ENCODE peak calls at places on chromosomes 7 and 10, in ten cellular contexts. One of them, this sample, is unnamed.

GRCh38 chr10:11861811-11862210 is 38.7 kb downstream of the PROSER2 start:
- DNase-seq in endothelial cell of umbilical vein: no peak
- DNase-seq in uterus: no peak
- DNase-seq in AG09319: no peak
- DNase-seq in CD14-positive monocyte: no peak
- DNase-seq in RWPE1: no peak
- DNase-seq in type B pancreatic cell: no peak
- DNase-seq in esophagus squamous epithelium: no peak
- DNase-seq in ovary: no peak
- DNase-seq in CD8-positive, alpha-beta T cell: no peak
- DNase-seq in this sample: no peak

GRCh38 chr10:1440897-1441296 is 296.4 kb downstream of the ADARB2 start:
- DNase-seq in type B pancreatic cell: no peak
- DNase-seq in RWPE1: no peak
- DNase-seq in ovary: no peak
- DNase-seq in CD8-positive, alpha-beta T cell: no peak
- DNase-seq in esophagus squamous epithelium: no peak
- DNase-seq in uterus: no peak
- DNase-seq in endothelial cell of umbilical vein: no peak
- DNase-seq in CD14-positive monocyte: no peak
- DNase-seq in AG09319: no peak
- DNase-seq in this sample: no peak

GRCh38 chr7:46207931-46208634 is 287.0 kb upstream of the IGFBP3 start:
- DNase-seq in RWPE1: no peak
- DNase-seq in uterus: no peak
- DNase-seq in AG09319: no peak
- DNase-seq in esophagus squamous epithelium: no peak
- DNase-seq in CD8-positive, alpha-beta T cell: no peak
- DNase-seq in type B pancreatic cell: no peak
- DNase-seq in CD14-positive monocyte: no peak
- DNase-seq in endothelial cell of umbilical vein: no peak
- DNase-seq in ovary: no peak
- DNase-seq in this sample: no peak

GRCh38 chr7:40243076-40243475 is 108.3 kb downstream of the SUGCT start:
- DNase-seq in AG09319: no peak
- DNase-seq in endothelial cell of umbilical vein: no peak
- DNase-seq in CD8-positive, alpha-beta T cell: no peak
- DNase-seq in CD14-positive monocyte: no peak
- DNase-seq in uterus: no peak
- DNase-seq in esophagus squamous epithelium: no peak
- DNase-seq in ovary: no peak
- DNase-seq in RWPE1: no peak
- DNase-seq in type B pancreatic cell: no peak
- DNase-seq in this sample: no peak

GRCh38 chr10:11113156-11113555 is 95.5 kb downstream of the CELF2 start:
- DNase-seq in endothelial cell of umbilical vein: no peak
- DNase-seq in AG09319: no peak
- DNase-seq in CD8-positive, alpha-beta T cell: no peak
- DNase-seq in CD14-positive monocyte: no peak
- DNase-seq in ovary: no peak
- DNase-seq in type B pancreatic cell: no peak
- DNase-seq in RWPE1: no peak
- DNase-seq in uterus: no peak
- DNase-seq in esophagus squamous epithelium: no peak
- DNase-seq in this sample: no peak

GRCh38 chr10:81018898-81019890 is 481.5 kb downstream of the SH2D4B start:
- DNase-seq in endothelial cell of umbilical vein: peak; percentile 53
- DNase-seq in CD8-positive, alpha-beta T cell: no peak
- DNase-seq in AG09319: peak; percentile 0
- DNase-seq in CD14-positive monocyte: no peak
- DNase-seq in esophagus squamous epithelium: no peak
- DNase-seq in type B pancreatic cell: no peak
- DNase-seq in RWPE1: peak; percentile 38
- DNase-seq in uterus: no peak
- DNase-seq in ovary: no peak
- DNase-seq in this sample: no peak

GRCh38 chr10:63719174-63719856 is 198.1 kb downstream of the REEP3 start:
- DNase-seq in AG09319: no peak
- DNase-seq in RWPE1: no peak
- DNase-seq in ovary: no peak
- DNase-seq in uterus: no peak
- DNase-seq in CD8-positive, alpha-beta T cell: no peak
- DNase-seq in type B pancreatic cell: no peak
- DNase-seq in esophagus squamous epithelium: no peak
- DNase-seq in endothelial cell of umbilical vein: no peak
- DNase-seq in CD14-positive monocyte: no peak
- DNase-seq in this sample: no peak

GRCh38 chr7:1950066-1950622 is 280.1 kb downstream of the ELFN1 start:
- DNase-seq in endothelial cell of umbilical vein: no peak
- DNase-seq in type B pancreatic cell: no peak
- DNase-seq in esophagus squamous epithelium: no peak
- DNase-seq in uterus: no peak
- DNase-seq in CD14-positive monocyte: no peak
- DNase-seq in RWPE1: no peak
- DNase-seq in ovary: no peak
- DNase-seq in AG09319: no peak
- DNase-seq in CD8-positive, alpha-beta T cell: no peak
- DNase-seq in this sample: no peak

GRCh38 chr7:96120856-96121255 is 201.0 kb downstream of the SLC25A13 start:
- DNase-seq in uterus: no peak
- DNase-seq in AG09319: no peak
- DNase-seq in endothelial cell of umbilical vein: peak; percentile 35
- DNase-seq in RWPE1: no peak
- DNase-seq in ovary: no peak
- DNase-seq in type B pancreatic cell: no peak
- DNase-seq in esophagus squamous epithelium: no peak
- DNase-seq in CD14-positive monocyte: no peak
- DNase-seq in CD8-positive, alpha-beta T cell: no peak
- DNase-seq in this sample: no peak

GRCh38 chr10:91010952-91011351 is 90.1 kb upstream of the ANKRD1 start:
- DNase-seq in RWPE1: peak; percentile 15
- DNase-seq in AG09319: no peak
- DNase-seq in uterus: no peak
- DNase-seq in CD14-positive monocyte: no peak
- DNase-seq in endothelial cell of umbilical vein: no peak
- DNase-seq in CD8-positive, alpha-beta T cell: no peak
- DNase-seq in type B pancreatic cell: no peak
- DNase-seq in ovary: no peak
- DNase-seq in esophagus squamous epithelium: no peak
- DNase-seq in this sample: no peak

GRCh38 chr10:124356706-124357582 is 61.8 kb downstream of the OAT start:
- DNase-seq in CD8-positive, alpha-beta T cell: no peak
- DNase-seq in type B pancreatic cell: no peak
- DNase-seq in uterus: no peak
- DNase-seq in ovary: no peak
- DNase-seq in esophagus squamous epithelium: no peak
- DNase-seq in AG09319: no peak
- DNase-seq in RWPE1: no peak
- DNase-seq in endothelial cell of umbilical vein: no peak
- DNase-seq in CD14-positive monocyte: peak; percentile 15
- DNase-seq in this sample: no peak

DNA sequence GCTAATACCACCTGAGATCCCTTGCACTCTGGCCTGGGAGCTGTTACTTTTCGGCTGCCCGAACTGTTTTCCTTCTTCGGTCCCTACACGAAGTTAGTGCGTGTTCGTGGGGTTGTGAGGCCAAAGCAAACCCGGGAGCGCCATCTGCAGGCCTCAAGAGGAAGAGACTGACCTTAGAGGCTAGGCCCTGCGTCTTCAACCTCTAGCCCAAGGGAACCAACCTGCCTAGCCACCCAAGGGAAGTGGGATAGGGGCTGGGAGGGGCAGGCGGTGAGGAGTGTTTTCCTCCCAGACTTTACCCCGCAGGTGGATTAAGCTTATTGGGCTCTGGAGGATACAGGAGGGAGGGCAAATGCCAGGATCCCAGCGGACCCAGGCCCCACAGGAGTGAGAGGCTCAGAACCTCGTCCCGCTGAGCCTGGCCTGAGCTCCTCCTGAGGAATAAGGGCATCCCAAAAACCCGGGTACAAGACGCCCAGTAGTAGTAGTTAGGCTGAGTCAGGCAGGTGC is 1.7 kb upstream of the PAX2 start:
- DNase-seq in esophagus squamous epithelium: no peak
- DNase-seq in CD14-positive monocyte: peak; percentile 49
- DNase-seq in CD8-positive, alpha-beta T cell: no peak
- DNase-seq in uterus: no peak
- DNase-seq in endothelial cell of umbilical vein: peak; percentile 44
- DNase-seq in ovary: no peak
- DNase-seq in type B pancreatic cell: no peak
- DNase-seq in AG09319: peak; percentile 10
- DNase-seq in RWPE1: peak; percentile 54
- DNase-seq in this sample: no peak
- TF ChIP-seq CTCF in esophagus squamous epithelium: peak; percentile 43
- TF ChIP-seq CTCF in CD14-positive monocyte: peak; percentile 67
- TF ChIP-seq CTCF in CD8-positive, alpha-beta T cell: peak; percentile 42
- TF ChIP-seq CTCF in uterus: peak; percentile 30
- TF ChIP-seq CTCF in endothelial cell of umbilical vein: peak; percentile 66
- TF ChIP-seq CTCF in ovary: no peak
- TF ChIP-seq CTCF in type B pancreatic cell: peak; percentile 78
- TF ChIP-seq CTCF in AG09319: peak; percentile 57
- TF ChIP-seq CTCF in RWPE1: peak; percentile 59
- TF ChIP-seq CTCF in this sample: no peak

DNA sequence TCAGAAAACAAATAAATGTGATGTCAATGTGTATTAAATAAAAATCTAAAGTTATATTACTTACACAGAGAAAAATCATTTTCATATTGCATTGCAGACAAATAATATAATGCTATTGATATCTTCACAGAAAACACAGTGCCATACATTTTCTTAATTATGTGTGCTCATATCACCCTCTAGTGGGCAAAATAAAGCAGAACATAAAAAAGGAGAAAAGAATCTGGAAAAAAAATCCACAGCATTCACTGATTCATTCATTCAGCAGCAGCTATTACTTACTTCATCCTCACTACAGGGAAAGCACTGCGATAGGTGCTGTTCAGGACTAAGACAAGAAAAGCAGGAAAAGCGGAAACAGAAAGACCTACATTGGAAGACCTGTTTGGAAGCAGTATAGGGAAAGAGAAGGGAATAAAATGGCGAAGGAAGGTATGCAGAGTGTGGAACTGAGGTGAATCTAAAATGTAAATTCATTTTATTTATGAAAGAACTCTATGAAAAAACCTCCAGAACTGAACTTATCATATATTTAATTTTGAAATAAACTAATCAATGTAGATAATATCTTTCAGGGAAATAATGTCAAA is 73.2 kb downstream of the POT1 start:
- DNase-seq in AG09319: peak; percentile 2
- DNase-seq in endothelial cell of umbilical vein: peak; percentile 61
- DNase-seq in ovary: no peak
- DNase-seq in RWPE1: peak; percentile 4
- DNase-seq in CD8-positive, alpha-beta T cell: no peak
- DNase-seq in uterus: no peak
- DNase-seq in type B pancreatic cell: no peak
- DNase-seq in CD14-positive monocyte: no peak
- DNase-seq in esophagus squamous epithelium: no peak
- DNase-seq in this sample: no peak
- TF ChIP-seq CTCF in AG09319: peak; percentile 62
- TF ChIP-seq CTCF in endothelial cell of umbilical vein: peak; percentile 44
- TF ChIP-seq CTCF in ovary: peak; percentile 19
- TF ChIP-seq CTCF in RWPE1: peak; percentile 82
- TF ChIP-seq CTCF in CD8-positive, alpha-beta T cell: peak; percentile 76
- TF ChIP-seq CTCF in uterus: peak; percentile 31
- TF ChIP-seq CTCF in type B pancreatic cell: peak; percentile 84
- TF ChIP-seq CTCF in CD14-positive monocyte: peak; percentile 83
- TF ChIP-seq CTCF in esophagus squamous epithelium: peak; percentile 47
- TF ChIP-seq CTCF in this sample: peak; percentile 42

GRCh38 chr7:43799605-43800004 is 41.1 kb downstream of the BLVRA start:
- DNase-seq in CD14-positive monocyte: no peak
- DNase-seq in AG09319: no peak
- DNase-seq in esophagus squamous epithelium: no peak
- DNase-seq in ovary: no peak
- DNase-seq in RWPE1: no peak
- DNase-seq in CD8-positive, alpha-beta T cell: no peak
- DNase-seq in type B pancreatic cell: no peak
- DNase-seq in endothelial cell of umbilical vein: no peak
- DNase-seq in uterus: no peak
- DNase-seq in this sample: no peak
- TF ChIP-seq CTCF in CD14-positive monocyte: peak; percentile 30
- TF ChIP-seq CTCF in AG09319: no peak
- TF ChIP-seq CTCF in esophagus squamous epithelium: peak; percentile 16
- TF ChIP-seq CTCF in ovary: no peak
- TF ChIP-seq CTCF in RWPE1: no peak
- TF ChIP-seq CTCF in CD8-positive, alpha-beta T cell: no peak
- TF ChIP-seq CTCF in type B pancreatic cell: no peak
- TF ChIP-seq CTCF in endothelial cell of umbilical vein: no peak
- TF ChIP-seq CTCF in uterus: no peak
- TF ChIP-seq CTCF in this sample: no peak

GRCh38 chr7:57363321-57363720 is 86.7 kb upstream of the ZNF716 start:
- DNase-seq in endothelial cell of umbilical vein: no peak
- DNase-seq in esophagus squamous epithelium: no peak
- DNase-seq in ovary: no peak
- DNase-seq in CD14-positive monocyte: no peak
- DNase-seq in uterus: no peak
- DNase-seq in CD8-positive, alpha-beta T cell: no peak
- DNase-seq in RWPE1: no peak
- DNase-seq in type B pancreatic cell: no peak
- DNase-seq in AG09319: no peak
- DNase-seq in this sample: no peak
- TF ChIP-seq CTCF in endothelial cell of umbilical vein: no peak
- TF ChIP-seq CTCF in esophagus squamous epithelium: no peak
- TF ChIP-seq CTCF in ovary: no peak
- TF ChIP-seq CTCF in CD14-positive monocyte: no peak
- TF ChIP-seq CTCF in uterus: no peak
- TF ChIP-seq CTCF in CD8-positive, alpha-beta T cell: no peak
- TF ChIP-seq CTCF in RWPE1: no peak
- TF ChIP-seq CTCF in type B pancreatic cell: no peak
- TF ChIP-seq CTCF in AG09319: no peak
- TF ChIP-seq CTCF in this sample: no peak

GRCh38 chr10:28532509-28533314 is at the start of gene WAC:
- DNase-seq in esophagus squamous epithelium: peak; percentile 83
- DNase-seq in CD8-positive, alpha-beta T cell: peak; percentile 94
- DNase-seq in endothelial cell of umbilical vein: peak; percentile 94
- DNase-seq in RWPE1: peak; percentile 92
- DNase-seq in type B pancreatic cell: peak; percentile 98
- DNase-seq in ovary: peak; percentile 97
- DNase-seq in AG09319: peak; percentile 80
- DNase-seq in uterus: peak; percentile 94
- DNase-seq in CD14-positive monocyte: peak; percentile 94
- DNase-seq in this sample: peak; percentile 97
- TF ChIP-seq CTCF in esophagus squamous epithelium: no peak
- TF ChIP-seq CTCF in CD8-positive, alpha-beta T cell: no peak
- TF ChIP-seq CTCF in endothelial cell of umbilical vein: no peak
- TF ChIP-seq CTCF in RWPE1: no peak
- TF ChIP-seq CTCF in type B pancreatic cell: peak; percentile 40
- TF ChIP-seq CTCF in ovary: peak; percentile 17
- TF ChIP-seq CTCF in AG09319: no peak
- TF ChIP-seq CTCF in uterus: no peak
- TF ChIP-seq CTCF in CD14-positive monocyte: peak; percentile 16
- TF ChIP-seq CTCF in this sample: no peak

GRCh38 chr7:94432799-94433198 is 38.1 kb downstream of the COL1A2 start:
- DNase-seq in type B pancreatic cell: no peak
- DNase-seq in esophagus squamous epithelium: no peak
- DNase-seq in endothelial cell of umbilical vein: no peak
- DNase-seq in uterus: no peak
- DNase-seq in CD14-positive monocyte: no peak
- DNase-seq in AG09319: no peak
- DNase-seq in ovary: no peak
- DNase-seq in CD8-positive, alpha-beta T cell: no peak
- DNase-seq in RWPE1: no peak
- DNase-seq in this sample: no peak
- TF ChIP-seq CTCF in type B pancreatic cell: no peak
- TF ChIP-seq CTCF in esophagus squamous epithelium: no peak
- TF ChIP-seq CTCF in endothelial cell of umbilical vein: no peak
- TF ChIP-seq CTCF in uterus: no peak
- TF ChIP-seq CTCF in CD14-positive monocyte: no peak
- TF ChIP-seq CTCF in AG09319: no peak
- TF ChIP-seq CTCF in ovary: no peak
- TF ChIP-seq CTCF in CD8-positive, alpha-beta T cell: no peak
- TF ChIP-seq CTCF in RWPE1: no peak
- TF ChIP-seq CTCF in this sample: no peak